ENCODE peak calls at places on chromosomes 2 and 18, in six cellular contexts. One of them, this sample, is unnamed.

GRCh38 chr2:8144785-8145184 is 537.1 kb upstream of the ID2 start:
- DNase-seq in RWPE1: no peak
- DNase-seq in NCI-H2107: no peak
- DNase-seq in activated CD4-positive, alpha-beta memory T cell treated with anti-CD3 and anti-CD28 coated beads for 36 hours: no peak
- DNase-seq in COR-L47: no peak
- DNase-seq in kidney glomerular epithelial cell: no peak
- DNase-seq in this sample: no peak

GRCh38 chr18:54928236-54928635 is 31.0 kb downstream of the CCDC68 start:
- DNase-seq in RWPE1: no peak
- DNase-seq in NCI-H2107: no peak
- DNase-seq in activated CD4-positive, alpha-beta memory T cell treated with anti-CD3 and anti-CD28 coated beads for 36 hours: no peak
- DNase-seq in COR-L47: no peak
- DNase-seq in kidney glomerular epithelial cell: peak; percentile 22
- DNase-seq in this sample: no peak

GRCh38 chr2:231483398-231484329 is 19.4 kb upstream of the NCL start:
- DNase-seq in RWPE1: no peak
- DNase-seq in NCI-H2107: no peak
- DNase-seq in activated CD4-positive, alpha-beta memory T cell treated with anti-CD3 and anti-CD28 coated beads for 36 hours: peak; percentile 51
- DNase-seq in COR-L47: no peak
- DNase-seq in kidney glomerular epithelial cell: no peak
- DNase-seq in this sample: peak; percentile 62

GRCh38 chr2:32277363-32277673 is 386 bp upstream of the YIPF4 start:
- DNase-seq in RWPE1: no peak
- DNase-seq in NCI-H2107: no peak
- DNase-seq in activated CD4-positive, alpha-beta memory T cell treated with anti-CD3 and anti-CD28 coated beads for 36 hours: no peak
- DNase-seq in COR-L47: no peak
- DNase-seq in kidney glomerular epithelial cell: no peak
- DNase-seq in this sample: no peak

GRCh38 chr2:239300871-239301742 is 99.7 kb downstream of the HDAC4 start:
- DNase-seq in RWPE1: no peak
- DNase-seq in NCI-H2107: no peak
- DNase-seq in activated CD4-positive, alpha-beta memory T cell treated with anti-CD3 and anti-CD28 coated beads for 36 hours: no peak
- DNase-seq in COR-L47: no peak
- DNase-seq in kidney glomerular epithelial cell: no peak
- DNase-seq in this sample: no peak

GRCh38 chr2:158740127-158740526 is 55.0 kb upstream of the DAPL1 start:
- DNase-seq in RWPE1: no peak
- DNase-seq in NCI-H2107: no peak
- DNase-seq in activated CD4-positive, alpha-beta memory T cell treated with anti-CD3 and anti-CD28 coated beads for 36 hours: no peak
- DNase-seq in COR-L47: no peak
- DNase-seq in kidney glomerular epithelial cell: peak; percentile 52
- DNase-seq in this sample: no peak

GRCh38 chr2:181457121-181457740 is at the start of gene ITGA4:
- DNase-seq in RWPE1: peak; percentile 29
- DNase-seq in NCI-H2107: peak; percentile 26
- DNase-seq in activated CD4-positive, alpha-beta memory T cell treated with anti-CD3 and anti-CD28 coated beads for 36 hours: peak; percentile 90
- DNase-seq in COR-L47: no peak
- DNase-seq in kidney glomerular epithelial cell: no peak
- DNase-seq in this sample: peak; percentile 80

GRCh38 chr2:199992296-199992695 is 36.9 kb downstream of the MAIP1 start:
- DNase-seq in RWPE1: no peak
- DNase-seq in NCI-H2107: no peak
- DNase-seq in activated CD4-positive, alpha-beta memory T cell treated with anti-CD3 and anti-CD28 coated beads for 36 hours: no peak
- DNase-seq in COR-L47: no peak
- DNase-seq in kidney glomerular epithelial cell: no peak
- DNase-seq in this sample: no peak

GRCh38 chr2:112750560-112750843 is 13.9 kb downstream of the CKAP2L start:
- DNase-seq in RWPE1: no peak
- DNase-seq in NCI-H2107: no peak
- DNase-seq in activated CD4-positive, alpha-beta memory T cell treated with anti-CD3 and anti-CD28 coated beads for 36 hours: no peak
- DNase-seq in COR-L47: no peak
- DNase-seq in kidney glomerular epithelial cell: no peak
- DNase-seq in this sample: no peak

GRCh38 chr2:20990446-20990988 is 53.4 kb downstream of the APOB start:
- DNase-seq in RWPE1: no peak
- DNase-seq in NCI-H2107: peak; percentile 6
- DNase-seq in activated CD4-positive, alpha-beta memory T cell treated with anti-CD3 and anti-CD28 coated beads for 36 hours: no peak
- DNase-seq in COR-L47: peak; percentile 24
- DNase-seq in kidney glomerular epithelial cell: no peak
- DNase-seq in this sample: no peak

This sample was measured in germinal center.